ENCODE peak calls at places on chromosomes 11 and 22, in seven cellular contexts. Q is mesenchymal stem cell, N is H1, A is neuronal stem cell, E is mesendoderm, V is H9, F is trophoblast cell. H is an unnamed sample.
A peak's percentile ranks its signal among the peaks of the same experiment; 100 is the strongest.

GRCh38 chr22:49589301-49589700 is 238.4 kb downstream of the BRD1 start:
- DNase-seq in E (no peak), N (no peak), Q (no peak), A (no peak), V (no peak), F (no peak), H (no peak)

GRCh38 chr22:20021196-20022181 is 579 bp downstream of the TANGO2 start:
- DNase-seq in F (peak; percentile 75), N (peak; percentile 54), Q (peak; percentile 35), E (no peak), V (no peak), A (no peak), H (peak; percentile 54)

GRCh38 chr11:71537537-71537936 is 288 bp upstream of the KRTAP5-8 start:
- DNase-seq in A (no peak), N (peak; percentile 40), V (no peak), E (no peak), F (no peak), Q (no peak), H (no peak)

GRCh38 chr22:50151571-50152537 is 18.7 kb upstream of the PANX2 start:
- DNase-seq in A (no peak), V (peak; percentile 71), E (no peak), F (no peak), N (peak; percentile 57), Q (no peak), H (no peak)

GRCh38 chr22:46004105-46004866 is 27.3 kb upstream of the WNT7B start:
- DNase-seq in F (no peak), E (no peak), A (no peak), Q (no peak), V (no peak), N (no peak), H (no peak)

GRCh38 chr22:42683599-42684283 is 34.5 kb upstream of the CYB5R3 start:
- DNase-seq in E (no peak), A (no peak), Q (no peak), F (no peak), N (no peak), V (no peak), H (no peak)

GRCh38 chr11:82771781-82772180 is 38.1 kb upstream of the FAM181B start:
- DNase-seq in Q (no peak), E (no peak), V (no peak), A (no peak), N (no peak), F (no peak), H (no peak)

GRCh38 chr22:32911526-32911925 is 110.0 kb downstream of the TIMP3 start:
- DNase-seq in E (no peak), Q (no peak), F (no peak), A (no peak), N (no peak), V (no peak), H (no peak)

GRCh38 chr22:35071784-35072183 is 5.8 kb downstream of the ISX start:
- DNase-seq in A (no peak), F (no peak), Q (no peak), N (no peak), E (no peak), V (no peak), H (no peak)

GRCh38 chr22:45876136-45877035 is 100.6 kb downstream of the WNT7B start:
- DNase-seq in N (peak; percentile 39), V (peak; percentile 26), E (no peak), Q (no peak), A (no peak), F (no peak), H (no peak)

DNA sequence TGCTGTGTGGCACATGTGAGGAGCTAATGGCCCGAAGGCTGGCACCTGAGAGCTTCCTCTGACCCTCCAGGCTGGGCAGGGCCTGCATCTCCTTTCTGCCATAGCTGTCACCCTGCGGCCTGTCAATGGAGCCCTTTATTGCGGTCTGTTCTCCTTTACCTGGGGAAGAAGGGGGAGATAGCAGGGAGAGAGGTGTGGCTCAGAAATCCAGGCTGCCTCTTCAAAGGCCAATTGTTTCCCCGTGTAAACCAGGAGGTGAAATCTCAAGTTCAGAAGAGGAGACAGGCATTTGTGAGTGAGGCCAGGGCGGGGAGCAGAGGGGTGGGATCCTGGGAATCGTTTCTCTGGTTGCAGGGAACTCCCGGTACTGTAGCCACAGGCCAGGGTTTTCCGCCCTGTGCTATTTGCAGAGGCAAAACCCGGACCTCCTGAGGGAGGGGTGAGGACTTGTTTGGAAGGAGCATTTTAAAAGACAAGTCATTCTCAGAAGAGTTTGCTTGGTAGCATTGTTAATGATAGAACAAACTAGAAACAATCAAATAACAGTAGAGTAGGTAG is 9.1 kb downstream of the DCPS start:
- DNase-seq in F (no peak), Q (no peak), N (no peak), A (no peak), E (no peak), V (no peak), H (no peak)
- H3K18ac ChIP-seq in F (no peak overlapping the region), Q (no peak overlapping the region), N (no peak overlapping the region), A (no peak overlapping the region), E (no peak overlapping the region), V (no peak overlapping the region), H (no peak overlapping the region)

DNA sequence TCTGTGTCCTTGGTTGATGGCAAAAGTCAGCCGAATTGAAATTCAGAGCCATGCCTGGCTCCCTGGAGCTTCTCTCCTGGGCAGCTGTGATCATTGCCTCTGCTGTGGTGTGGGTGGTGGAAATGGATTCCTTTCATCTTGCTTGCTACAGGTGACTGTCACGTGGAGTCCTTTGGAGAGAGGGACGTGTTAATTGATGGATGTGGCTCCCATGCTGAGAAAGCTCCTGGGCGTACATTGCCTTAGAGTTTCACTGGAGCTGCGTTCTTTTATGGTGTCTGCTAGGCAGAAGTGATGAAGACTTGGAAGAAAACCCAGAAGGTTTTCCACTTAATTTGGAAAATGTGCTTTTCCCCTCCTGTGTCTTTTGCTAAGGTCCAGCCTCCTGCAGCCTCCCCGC is 41.9 kb upstream of the PPP6R3 start:
- DNase-seq in A (no peak), V (no peak), E (no peak), Q (no peak), N (no peak), F (no peak), H (no peak)
- H3K18ac ChIP-seq in A (no peak overlapping the region), V (no peak overlapping the region), E (no peak overlapping the region), Q (no peak overlapping the region), N (no peak overlapping the region), F (no peak overlapping the region), H (no peak overlapping the region)

DNA sequence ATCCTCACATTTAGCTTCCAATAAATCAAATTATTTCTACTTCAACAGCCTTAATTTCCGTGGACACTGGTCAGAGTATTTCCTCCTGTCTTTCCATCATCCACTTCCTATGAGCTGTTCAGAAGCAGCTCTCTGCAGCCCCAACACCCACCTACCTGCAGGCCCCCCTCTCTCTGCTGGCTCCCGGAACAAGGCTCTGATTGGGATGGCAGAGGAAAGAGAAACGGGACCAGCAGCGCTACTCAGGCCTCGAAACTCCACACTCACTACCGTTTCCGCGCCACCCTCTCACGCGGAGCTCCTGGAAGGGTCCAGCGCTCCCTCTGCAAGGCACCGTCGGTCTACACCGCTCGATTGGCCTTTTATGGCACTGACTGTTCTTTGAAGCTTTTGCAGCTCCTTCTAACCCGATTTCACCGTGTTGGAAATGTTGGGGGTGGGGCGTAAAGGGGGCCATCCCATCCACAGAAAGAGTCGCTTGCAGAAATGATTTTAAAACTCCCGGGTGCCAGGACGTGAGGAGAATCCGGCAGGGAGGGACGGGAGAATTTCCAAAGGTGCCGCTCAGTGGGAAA is 383 bp upstream of the PANX1 start:
- DNase-seq in Q (no peak), N (peak; percentile 71), A (no peak), E (no peak), F (no peak), V (no peak), H (no peak)
- H3K18ac ChIP-seq in Q (peak overlapping the region; percentile 93), N (peak overlapping the region; percentile 98), A (peak overlapping the region; percentile 94), E (peak overlapping the region; percentile 33), F (peak overlapping the region; percentile 95), V (peak overlapping the region; percentile 78), H (peak overlapping the region; percentile 49)

GRCh38 chr11:117315285-117316196 is 515 bp downstream of the BACE1 start:
- DNase-seq in F (no peak), A (no peak), E (no peak), Q (peak; percentile 32), N (no peak), V (no peak), H (no peak)

GRCh38 chr11:117313828-117314768 is 2.0 kb downstream of the BACE1 start:
- DNase-seq in A (no peak), Q (no peak), E (no peak), N (no peak), V (no peak), F (no peak), H (no peak)

GRCh38 chr11:117318738-117319137 is 2.7 kb upstream of the BACE1 start:
- DNase-seq in V (no peak), E (no peak), Q (no peak), N (no peak), F (no peak), A (no peak), H (no peak)

GRCh38 chr11:117314840-117315239 is 1.2 kb downstream of the BACE1 start:
- DNase-seq in A (no peak), Q (peak; percentile 27), N (no peak), F (no peak), V (no peak), E (peak; percentile 47), H (no peak)

GRCh38 chr11:117316197-117316961 is at the start of gene BACE1:
- DNase-seq in E (peak; percentile 96), Q (peak; percentile 86), A (peak; percentile 83), V (peak; percentile 92), N (peak; percentile 87), F (no peak), H (peak; percentile 80)
- H3K18ac ChIP-seq in E (peak within 1 kb of the TSS; percentile 19), Q (peak within 1 kb of the TSS; percentile 77), A (peak within 1 kb of the TSS; percentile 78), V (no peak within 1 kb of the TSS), N (no peak within 1 kb of the TSS), F (peak within 1 kb of the TSS; percentile 79), H (no peak within 1 kb of the TSS)

DNA sequence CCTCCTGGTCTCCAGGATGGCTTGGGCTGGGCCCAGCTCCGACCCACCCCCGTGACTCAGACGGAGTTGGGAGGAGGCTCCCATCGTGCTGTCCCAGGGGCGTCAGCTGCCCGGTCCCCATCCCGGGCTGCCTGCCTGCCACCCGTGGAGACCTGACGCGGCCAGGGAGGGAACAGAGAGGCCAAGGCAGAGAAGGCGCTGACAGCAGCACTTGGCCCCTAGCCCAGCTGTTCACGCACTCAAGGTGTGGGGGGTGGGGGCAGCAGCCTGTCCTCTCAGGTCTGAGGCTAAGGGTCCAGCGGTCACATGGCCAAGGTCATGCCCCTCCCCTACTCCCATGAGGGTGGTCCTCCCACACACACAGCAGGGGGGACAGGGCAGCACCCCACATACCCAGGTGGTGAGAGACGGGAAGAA is 48.6 kb downstream of the ELFN2 start:
- DNase-seq in E (no peak), N (no peak), V (no peak), A (no peak), Q (no peak), F (no peak), H (no peak)
- H3K18ac ChIP-seq in E (no peak overlapping the region), N (peak overlapping the region; percentile 48), V (no peak overlapping the region), A (peak overlapping the region; percentile 83), Q (no peak overlapping the region), F (no peak overlapping the region), H (no peak overlapping the region)